ENCODE peak calls at places on chromosomes 3 and 15, in four cellular contexts. One of them, this sample, is unnamed.

GRCh38 chr15:35349916-35350315 is 196.0 kb downstream of the DPH6 start:
- DNase-seq in H1: no peak
- DNase-seq in GM12878: no peak
- DNase-seq in HepG2: no peak
- DNase-seq in this sample: no peak

GRCh38 chr15:67824157-67824899 is 981 bp upstream of the SKOR1 start:
- DNase-seq in H1: peak; percentile 56
- DNase-seq in GM12878: no peak
- DNase-seq in HepG2: no peak
- DNase-seq in this sample: no peak

GRCh38 chr3:16060358-16060852 is 114.1 kb upstream of the GALNT15 start:
- DNase-seq in H1: no peak
- DNase-seq in GM12878: no peak
- DNase-seq in HepG2: peak; percentile 98
- DNase-seq in this sample: peak; percentile 96

GRCh38 chr3:46881819-46882376 is 4.4 kb downstream of the PTH1R start:
- DNase-seq in H1: peak; percentile 67
- DNase-seq in GM12878: no peak
- DNase-seq in HepG2: no peak
- DNase-seq in this sample: no peak

GRCh38 chr3:45306406-45307008 is 80.4 kb upstream of the TMEM158 start:
- DNase-seq in H1: peak; percentile 17
- DNase-seq in GM12878: no peak
- DNase-seq in HepG2: no peak
- DNase-seq in this sample: no peak

GRCh38 chr15:36887214-36888017 is 212.9 kb downstream of the MEIS2 start:
- DNase-seq in H1: no peak
- DNase-seq in GM12878: no peak
- DNase-seq in HepG2: no peak
- DNase-seq in this sample: no peak

GRCh38 chr3:150319900-150320299 is 88.2 kb upstream of the TSC22D2 start:
- DNase-seq in H1: no peak
- DNase-seq in GM12878: no peak
- DNase-seq in HepG2: peak; percentile 39
- DNase-seq in this sample: peak; percentile 95

GRCh38 chr15:29098652-29099051 is 171.0 kb downstream of the NSMCE3 start:
- DNase-seq in H1: no peak
- DNase-seq in GM12878: no peak
- DNase-seq in HepG2: no peak
- DNase-seq in this sample: no peak

GRCh38 chr3:103585809-103586208 is 1151.0 kb downstream of the ZPLD1 start:
- DNase-seq in H1: no peak
- DNase-seq in GM12878: no peak
- DNase-seq in HepG2: no peak
- DNase-seq in this sample: no peak

GRCh38 chr3:197792019-197792647 is 1.1 kb downstream of the LRCH3 start:
- DNase-seq in H1: no peak
- DNase-seq in GM12878: no peak
- DNase-seq in HepG2: no peak
- DNase-seq in this sample: no peak

GRCh38 chr15:55894406-55894965 is 98.9 kb downstream of the NEDD4 start:
- DNase-seq in H1: no peak
- DNase-seq in GM12878: peak; percentile 5
- DNase-seq in HepG2: no peak
- DNase-seq in this sample: no peak

GRCh38 chr3:4362523-4362922 is 59.4 kb downstream of the SETMAR start:
- DNase-seq in H1: no peak
- DNase-seq in GM12878: no peak
- DNase-seq in HepG2: no peak
- DNase-seq in this sample: no peak

GRCh38 chr15:38074029-38074428 is 139.6 kb downstream of the TMCO5A start:
- DNase-seq in H1: no peak
- DNase-seq in GM12878: no peak
- DNase-seq in HepG2: no peak
- DNase-seq in this sample: no peak

GRCh38 chr3:8640223-8640622 is 4.4 kb downstream of the SSUH2 start:
- DNase-seq in H1: no peak
- DNase-seq in GM12878: no peak
- DNase-seq in HepG2: no peak
- DNase-seq in this sample: no peak

GRCh38 chr15:64067564-64068030 is 21.3 kb upstream of the DAPK2 start:
- DNase-seq in H1: peak; percentile 93
- DNase-seq in GM12878: peak; percentile 40
- DNase-seq in HepG2: peak; percentile 60
- DNase-seq in this sample: no peak

GRCh38 chr3:41411065-41411464 is 211.8 kb downstream of the CTNNB1 start:
- DNase-seq in H1: no peak
- DNase-seq in GM12878: no peak
- DNase-seq in HepG2: no peak
- DNase-seq in this sample: no peak

GRCh38 chr3:95123104-95123503 is 1060.2 kb downstream of the NSUN3 start:
- DNase-seq in H1: no peak
- DNase-seq in GM12878: no peak
- DNase-seq in HepG2: no peak
- DNase-seq in this sample: no peak

GRCh38 chr3:137105277-137105977 is 147.6 kb downstream of the IL20RB start:
- DNase-seq in H1: no peak
- DNase-seq in GM12878: peak; percentile 19
- DNase-seq in HepG2: peak; percentile 41
- DNase-seq in this sample: peak; percentile 52

GRCh38 chr3:25156526-25157075 is 271.5 kb upstream of the RARB start:
- DNase-seq in H1: no peak
- DNase-seq in GM12878: no peak
- DNase-seq in HepG2: no peak
- DNase-seq in this sample: no peak
- TF ChIP-seq YY1 in H1: no peak
- TF ChIP-seq YY1 in GM12878: no peak
- TF ChIP-seq YY1 in HepG2: no peak
- TF ChIP-seq YY1 in this sample: no peak

GRCh38 chr15:59654043-59654442 is 3.3 kb downstream of the GTF2A2 start:
- DNase-seq in H1: no peak
- DNase-seq in GM12878: no peak
- DNase-seq in HepG2: no peak
- DNase-seq in this sample: no peak
- H4K20me1 ChIP-seq in H1: peaks cover 3% of the 10 kb centered on the region
- H4K20me1 ChIP-seq in GM12878: no peaks in the 10 kb centered on the region
- H4K20me1 ChIP-seq in HepG2: peaks cover 5% of the 10 kb centered on the region
- H4K20me1 ChIP-seq in this sample: no peaks in the 10 kb centered on the region

DNA sequence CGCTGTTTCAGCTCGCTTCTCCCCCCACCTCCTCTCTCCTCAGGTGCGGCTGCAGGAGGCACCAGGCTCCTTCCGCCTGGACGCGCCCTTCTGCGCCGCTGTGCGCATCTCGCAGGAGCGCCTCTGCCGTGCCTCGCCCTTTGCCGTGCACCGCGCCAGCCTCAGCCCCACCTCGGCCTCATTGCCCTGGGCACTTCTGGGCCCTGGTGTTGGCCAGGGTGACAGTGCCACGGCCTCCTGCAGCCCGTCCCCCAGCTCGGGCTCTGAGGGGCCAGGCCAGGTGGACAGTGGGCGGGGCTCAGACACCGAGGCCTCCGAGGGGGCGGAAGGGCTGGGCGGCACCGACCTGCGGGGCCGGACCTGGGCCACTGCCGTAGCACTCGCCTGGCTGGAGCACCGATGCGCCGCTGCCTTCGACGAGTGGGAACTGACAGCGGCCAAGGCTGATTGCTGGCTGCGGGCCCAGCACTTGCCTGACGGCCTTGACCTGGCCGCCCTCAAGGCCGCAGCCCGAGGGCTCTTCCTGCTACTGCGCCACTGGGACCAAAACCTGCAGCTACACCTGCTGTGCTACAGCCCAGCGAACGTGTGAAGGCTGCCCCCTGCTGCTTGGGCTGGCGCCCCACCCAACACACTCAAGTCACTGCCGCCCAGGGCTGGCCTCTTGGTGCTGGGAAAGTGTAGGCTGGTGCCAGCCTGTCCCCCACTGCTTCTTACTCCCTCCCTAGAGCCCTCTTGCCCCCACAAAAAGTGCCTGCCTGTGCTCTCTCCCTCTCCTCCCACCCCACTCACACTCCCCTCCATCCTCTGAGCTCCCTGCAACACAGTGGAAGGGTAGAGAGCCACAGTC is 7.1 kb downstream of the ALG3 start:
- DNase-seq in H1: peak; percentile 57
- DNase-seq in GM12878: no peak
- DNase-seq in HepG2: peak; percentile 86
- DNase-seq in this sample: no peak
- TF ChIP-seq EZH2 in H1: no peak
- TF ChIP-seq EZH2 in GM12878: no peak
- TF ChIP-seq EZH2 in HepG2: no peak
- TF ChIP-seq EZH2 in this sample: no peak

GRCh38 chr15:40436116-40436891 is 4.4 kb upstream of the BAHD1 start:
- DNase-seq in H1: peak; percentile 77
- DNase-seq in GM12878: no peak
- DNase-seq in HepG2: no peak
- DNase-seq in this sample: no peak

GRCh38 chr15:40436892-40437753 is 3.6 kb upstream of the BAHD1 start:
- DNase-seq in H1: no peak
- DNase-seq in GM12878: no peak
- DNase-seq in HepG2: no peak
- DNase-seq in this sample: no peak

GRCh38 chr15:40438712-40439111 is 2.0 kb upstream of the BAHD1 start:
- DNase-seq in H1: no peak
- DNase-seq in GM12878: no peak
- DNase-seq in HepG2: no peak
- DNase-seq in this sample: no peak

GRCh38 chr15:40437754-40438687 is 2.7 kb upstream of the BAHD1 start:
- DNase-seq in H1: peak; percentile 74
- DNase-seq in GM12878: no peak
- DNase-seq in HepG2: no peak
- DNase-seq in this sample: no peak

DNA sequence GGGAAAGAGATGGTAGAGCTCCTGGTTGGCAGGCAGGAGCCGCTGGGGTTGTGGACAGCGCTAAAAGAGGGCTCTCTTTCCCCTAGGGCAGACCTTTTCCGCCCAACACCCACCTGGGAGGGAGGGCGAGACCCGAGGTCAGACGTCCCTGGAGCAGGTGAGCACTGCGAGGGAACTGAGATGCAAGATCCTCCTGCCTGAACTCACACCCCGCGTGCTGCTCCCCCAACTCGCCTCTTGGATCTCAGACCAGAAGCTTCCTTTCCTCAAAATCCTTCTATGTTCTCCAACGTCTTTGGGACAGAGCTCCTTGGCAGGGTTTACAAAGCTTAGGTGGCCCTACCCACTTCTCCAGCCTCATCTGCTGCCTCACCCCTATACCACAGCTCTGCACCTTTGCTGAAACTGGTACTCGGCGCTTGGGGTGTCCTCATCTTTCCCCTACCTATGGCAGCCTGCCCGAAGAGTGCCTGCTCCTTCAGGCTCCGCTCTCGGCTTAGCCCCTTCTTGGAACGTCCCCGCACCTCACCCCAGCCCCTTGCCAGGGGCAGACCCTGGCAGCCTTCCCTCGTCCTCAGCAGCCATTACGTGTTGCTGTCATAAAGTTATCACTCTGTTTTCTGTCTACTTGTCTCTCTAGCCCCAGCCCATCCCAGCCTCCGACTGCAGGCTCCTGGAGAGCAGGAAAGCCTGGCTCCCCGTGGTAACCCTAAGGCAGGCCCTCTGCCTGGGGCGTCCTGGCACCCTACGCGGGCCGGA is 5.2 kb upstream of the BAHD1 start:
- DNase-seq in H1: no peak
- DNase-seq in GM12878: no peak
- DNase-seq in HepG2: no peak
- DNase-seq in this sample: no peak
- TF ChIP-seq YY1 in H1: peak; percentile 35
- TF ChIP-seq YY1 in GM12878: no peak
- TF ChIP-seq YY1 in HepG2: no peak
- TF ChIP-seq YY1 in this sample: no peak

GRCh38 chr15:80709542-80709941 is 14.4 kb downstream of the ABHD17C start:
- DNase-seq in H1: no peak
- DNase-seq in GM12878: no peak
- DNase-seq in HepG2: no peak
- DNase-seq in this sample: no peak

GRCh38 chr15:80711886-80712285 is 16.8 kb downstream of the ABHD17C start:
- DNase-seq in H1: no peak
- DNase-seq in GM12878: no peak
- DNase-seq in HepG2: no peak
- DNase-seq in this sample: no peak

GRCh38 chr15:80706161-80706560 is 11.1 kb downstream of the ABHD17C start:
- DNase-seq in H1: no peak
- DNase-seq in GM12878: no peak
- DNase-seq in HepG2: no peak
- DNase-seq in this sample: no peak

GRCh38 chr15:80712956-80713355 is 17.8 kb downstream of the ABHD17C start:
- DNase-seq in H1: no peak
- DNase-seq in GM12878: no peak
- DNase-seq in HepG2: no peak
- DNase-seq in this sample: no peak

DNA sequence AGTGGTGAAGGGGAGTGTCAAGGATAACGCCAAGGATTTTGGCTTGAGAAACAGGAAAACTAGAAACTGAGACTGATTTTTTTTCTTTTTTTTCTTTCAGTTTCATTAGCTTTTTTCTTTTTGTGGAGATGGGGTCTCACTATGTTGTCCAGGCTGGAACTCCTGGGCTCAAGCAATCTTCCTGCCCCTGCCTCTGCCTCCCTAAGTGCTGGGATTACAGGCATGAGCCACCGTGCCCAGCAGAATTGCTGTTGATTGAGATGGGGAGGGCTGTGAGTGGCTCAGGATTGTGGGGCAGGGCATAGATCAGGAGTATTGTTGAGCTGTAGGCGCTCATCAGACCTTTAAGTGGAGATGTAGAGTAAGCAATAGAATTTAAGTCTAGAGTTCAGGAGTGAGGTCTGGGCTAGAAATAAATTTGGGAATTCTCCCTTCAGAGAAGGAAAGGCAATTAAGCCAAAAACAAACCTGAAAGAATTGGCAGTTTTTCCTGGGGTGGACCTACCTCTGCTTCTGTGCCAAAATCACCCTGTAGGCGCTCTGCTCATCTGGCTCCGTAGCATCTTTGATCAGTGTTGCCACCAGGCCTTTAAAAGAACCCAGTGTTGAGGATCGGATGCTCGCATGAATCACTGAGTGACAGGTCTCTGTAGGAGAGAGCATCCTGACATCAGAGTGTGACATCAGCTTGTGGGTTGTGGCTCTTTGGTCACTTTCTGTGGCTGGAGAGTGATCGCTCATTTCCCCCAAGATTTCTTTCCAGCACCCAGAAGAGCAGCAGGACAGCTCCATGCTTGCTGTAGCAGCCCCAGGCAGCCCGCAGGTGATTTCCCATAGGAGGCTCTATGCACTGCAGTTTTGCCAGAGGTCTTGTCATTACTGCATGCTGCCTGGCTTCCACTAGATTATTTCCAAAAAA is 15.8 kb downstream of the ABHD17C start:
- DNase-seq in H1: no peak
- DNase-seq in GM12878: peak; percentile 41
- DNase-seq in HepG2: no peak
- DNase-seq in this sample: no peak
- H4K20me1 ChIP-seq in H1: peaks cover 3% of the 10 kb centered on the region
- H4K20me1 ChIP-seq in GM12878: no peaks in the 10 kb centered on the region
- H4K20me1 ChIP-seq in HepG2: no peaks in the 10 kb centered on the region
- H4K20me1 ChIP-seq in this sample: peaks cover 4% of the 10 kb centered on the region

This sample was measured in HCT116.